ENCODE peak calls at places on chromosomes 12 and 14, in nine cellular contexts. One of them, this sample, is unnamed.
A peak's percentile ranks its signal among the peaks of the same experiment; 100 is the strongest.

GRCh38 chr12:57240926-57241555 is 9.9 kb downstream of the STAC3 start:
- DNase-seq in dorsolateral prefrontal cortex: no peak
- DNase-seq in cardiac fibroblast: no peak
- DNase-seq in OCI-LY7: peak; percentile 64
- DNase-seq in spleen: peak; percentile 82
- DNase-seq in bronchial epithelial cell: no peak
- DNase-seq in body of pancreas: no peak
- DNase-seq in CD4-positive, alpha-beta T cell: no peak
- DNase-seq in cardiac muscle cell: no peak
- DNase-seq in this sample: no peak

GRCh38 chr14:71682337-71682736 is 249.9 kb upstream of the RGS6 start:
- DNase-seq in dorsolateral prefrontal cortex: no peak
- DNase-seq in cardiac fibroblast: peak; percentile 50
- DNase-seq in OCI-LY7: no peak
- DNase-seq in spleen: no peak
- DNase-seq in bronchial epithelial cell: no peak
- DNase-seq in body of pancreas: no peak
- DNase-seq in CD4-positive, alpha-beta T cell: no peak
- DNase-seq in cardiac muscle cell: no peak
- DNase-seq in this sample: no peak

GRCh38 chr12:54370218-54370730 is 6.0 kb upstream of the GPR84 start:
- DNase-seq in dorsolateral prefrontal cortex: peak; percentile 66
- DNase-seq in cardiac fibroblast: peak; percentile 84
- DNase-seq in OCI-LY7: no peak
- DNase-seq in spleen: peak; percentile 89
- DNase-seq in bronchial epithelial cell: peak; percentile 54
- DNase-seq in body of pancreas: peak; percentile 80
- DNase-seq in CD4-positive, alpha-beta T cell: no peak
- DNase-seq in cardiac muscle cell: peak; percentile 90
- DNase-seq in this sample: peak; percentile 80

GRCh38 chr12:117972341-117972740 is 3.6 kb upstream of the KSR2 start:
- DNase-seq in dorsolateral prefrontal cortex: no peak
- DNase-seq in cardiac fibroblast: no peak
- DNase-seq in OCI-LY7: no peak
- DNase-seq in spleen: no peak
- DNase-seq in bronchial epithelial cell: no peak
- DNase-seq in body of pancreas: no peak
- DNase-seq in CD4-positive, alpha-beta T cell: no peak
- DNase-seq in cardiac muscle cell: no peak
- DNase-seq in this sample: no peak

GRCh38 chr12:124032265-124032886 is 59.4 kb downstream of the ZNF664 start:
- DNase-seq in dorsolateral prefrontal cortex: no peak
- DNase-seq in cardiac fibroblast: peak; percentile 79
- DNase-seq in OCI-LY7: peak; percentile 44
- DNase-seq in spleen: no peak
- DNase-seq in bronchial epithelial cell: peak; percentile 44
- DNase-seq in body of pancreas: peak; percentile 53
- DNase-seq in CD4-positive, alpha-beta T cell: no peak
- DNase-seq in cardiac muscle cell: peak; percentile 83
- DNase-seq in this sample: peak; percentile 65

GRCh38 chr12:96487214-96487613 is 2.2 kb upstream of the CFAP54 start:
- DNase-seq in dorsolateral prefrontal cortex: no peak
- DNase-seq in cardiac fibroblast: peak; percentile 93
- DNase-seq in OCI-LY7: no peak
- DNase-seq in spleen: no peak
- DNase-seq in bronchial epithelial cell: peak; percentile 97
- DNase-seq in body of pancreas: no peak
- DNase-seq in CD4-positive, alpha-beta T cell: no peak
- DNase-seq in cardiac muscle cell: peak; percentile 70
- DNase-seq in this sample: peak; percentile 77

GRCh38 chr14:74980746-74981661 is 21.7 kb upstream of the EIF2B2 start:
- DNase-seq in dorsolateral prefrontal cortex: no peak
- DNase-seq in cardiac fibroblast: peak; percentile 33
- DNase-seq in OCI-LY7: no peak
- DNase-seq in spleen: no peak
- DNase-seq in bronchial epithelial cell: no peak
- DNase-seq in body of pancreas: no peak
- DNase-seq in CD4-positive, alpha-beta T cell: no peak
- DNase-seq in cardiac muscle cell: peak; percentile 70
- DNase-seq in this sample: peak; percentile 60

GRCh38 chr14:104135121-104135903 is 3.1 kb upstream of the KIF26A start:
- DNase-seq in dorsolateral prefrontal cortex: peak; percentile 43
- DNase-seq in cardiac fibroblast: peak; percentile 25
- DNase-seq in OCI-LY7: no peak
- DNase-seq in spleen: peak; percentile 72
- DNase-seq in bronchial epithelial cell: peak; percentile 6
- DNase-seq in body of pancreas: no peak
- DNase-seq in CD4-positive, alpha-beta T cell: no peak
- DNase-seq in cardiac muscle cell: peak; percentile 14
- DNase-seq in this sample: no peak

GRCh38 chr12:39427360-39427808 is 15.5 kb downstream of the KIF21A start:
- DNase-seq in dorsolateral prefrontal cortex: no peak
- DNase-seq in cardiac fibroblast: peak; percentile 39
- DNase-seq in OCI-LY7: no peak
- DNase-seq in spleen: no peak
- DNase-seq in bronchial epithelial cell: peak; percentile 71
- DNase-seq in body of pancreas: no peak
- DNase-seq in CD4-positive, alpha-beta T cell: no peak
- DNase-seq in cardiac muscle cell: no peak
- DNase-seq in this sample: peak; percentile 37

GRCh38 chr14:26594148-26594547 is 3.7 kb downstream of the NOVA1 start:
- DNase-seq in dorsolateral prefrontal cortex: no peak
- DNase-seq in cardiac fibroblast: no peak
- DNase-seq in OCI-LY7: no peak
- DNase-seq in spleen: no peak
- DNase-seq in bronchial epithelial cell: no peak
- DNase-seq in body of pancreas: no peak
- DNase-seq in CD4-positive, alpha-beta T cell: no peak
- DNase-seq in cardiac muscle cell: no peak
- DNase-seq in this sample: no peak

GRCh38 chr14:45698462-45699134 is 445.6 kb upstream of the MIS18BP1 start:
- DNase-seq in dorsolateral prefrontal cortex: no peak
- DNase-seq in cardiac fibroblast: no peak
- DNase-seq in OCI-LY7: no peak
- DNase-seq in spleen: no peak
- DNase-seq in bronchial epithelial cell: peak; percentile 56
- DNase-seq in body of pancreas: peak; percentile 22
- DNase-seq in CD4-positive, alpha-beta T cell: no peak
- DNase-seq in cardiac muscle cell: no peak
- DNase-seq in this sample: peak; percentile 54

GRCh38 chr14:60651936-60652673 is 2.8 kb upstream of the SIX1 start:
- DNase-seq in dorsolateral prefrontal cortex: no peak
- DNase-seq in cardiac fibroblast: peak; percentile 25
- DNase-seq in OCI-LY7: no peak
- DNase-seq in spleen: no peak
- DNase-seq in bronchial epithelial cell: no peak
- DNase-seq in body of pancreas: no peak
- DNase-seq in CD4-positive, alpha-beta T cell: no peak
- DNase-seq in cardiac muscle cell: no peak
- DNase-seq in this sample: no peak

GRCh38 chr14:53227154-53227718 is 74.1 kb upstream of the DDHD1 start:
- DNase-seq in dorsolateral prefrontal cortex: no peak
- DNase-seq in cardiac fibroblast: no peak
- DNase-seq in OCI-LY7: no peak
- DNase-seq in spleen: no peak
- DNase-seq in bronchial epithelial cell: no peak
- DNase-seq in body of pancreas: no peak
- DNase-seq in CD4-positive, alpha-beta T cell: no peak
- DNase-seq in cardiac muscle cell: no peak
- DNase-seq in this sample: no peak
- TF ChIP-seq CTCF in dorsolateral prefrontal cortex: no peak
- TF ChIP-seq CTCF in cardiac fibroblast: no peak
- TF ChIP-seq CTCF in OCI-LY7: no peak
- TF ChIP-seq CTCF in spleen: no peak
- TF ChIP-seq CTCF in bronchial epithelial cell: no peak
- TF ChIP-seq CTCF in body of pancreas: no peak
- TF ChIP-seq CTCF in CD4-positive, alpha-beta T cell: no peak
- TF ChIP-seq CTCF in cardiac muscle cell: no peak
- TF ChIP-seq CTCF in this sample: no peak

DNA sequence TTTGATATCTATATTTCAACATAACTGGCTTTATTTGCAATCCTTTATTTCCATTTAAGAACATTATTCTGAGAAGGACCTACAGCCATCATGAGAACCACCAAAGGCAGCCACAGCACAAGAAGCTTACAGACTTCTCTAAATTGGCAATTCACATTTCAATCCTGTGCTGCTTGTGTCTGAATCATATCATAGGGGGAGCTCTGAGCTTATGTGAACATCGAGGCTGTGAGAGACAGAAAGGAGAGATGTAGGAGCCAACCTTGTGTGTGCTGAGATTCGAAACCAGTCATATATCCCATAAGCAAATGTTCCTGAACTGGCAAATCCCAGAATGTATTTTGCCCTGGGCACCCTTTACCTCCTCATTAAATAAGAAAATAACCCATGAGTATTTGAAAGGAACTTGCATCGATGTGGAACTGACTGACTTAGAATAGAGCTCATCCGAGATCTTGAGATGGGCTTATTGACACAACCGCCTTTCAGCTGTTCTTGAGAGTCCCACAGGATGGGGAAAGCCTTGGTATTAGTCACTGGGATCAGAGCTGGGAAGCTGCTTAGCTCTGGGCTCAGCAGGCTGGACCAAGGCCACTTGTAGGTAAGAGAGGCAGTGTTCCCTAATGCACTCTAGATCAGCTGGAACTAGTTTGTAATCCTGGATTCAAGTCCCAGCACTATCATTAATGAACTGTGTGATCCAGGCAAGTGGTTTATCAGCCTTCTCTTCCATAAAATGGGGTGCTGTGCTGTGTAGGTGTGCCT is 329.8 kb downstream of the CACNA1C start:
- DNase-seq in dorsolateral prefrontal cortex: no peak
- DNase-seq in cardiac fibroblast: peak; percentile 21
- DNase-seq in OCI-LY7: peak; percentile 14
- DNase-seq in spleen: no peak
- DNase-seq in bronchial epithelial cell: no peak
- DNase-seq in body of pancreas: no peak
- DNase-seq in CD4-positive, alpha-beta T cell: no peak
- DNase-seq in cardiac muscle cell: peak; percentile 36
- DNase-seq in this sample: peak; percentile 16
- TF ChIP-seq CTCF in dorsolateral prefrontal cortex: no peak
- TF ChIP-seq CTCF in cardiac fibroblast: no peak
- TF ChIP-seq CTCF in OCI-LY7: peak; percentile 45
- TF ChIP-seq CTCF in spleen: no peak
- TF ChIP-seq CTCF in bronchial epithelial cell: no peak
- TF ChIP-seq CTCF in body of pancreas: no peak
- TF ChIP-seq CTCF in CD4-positive, alpha-beta T cell: no peak
- TF ChIP-seq CTCF in cardiac muscle cell: peak; percentile 7
- TF ChIP-seq CTCF in this sample: no peak

DNA sequence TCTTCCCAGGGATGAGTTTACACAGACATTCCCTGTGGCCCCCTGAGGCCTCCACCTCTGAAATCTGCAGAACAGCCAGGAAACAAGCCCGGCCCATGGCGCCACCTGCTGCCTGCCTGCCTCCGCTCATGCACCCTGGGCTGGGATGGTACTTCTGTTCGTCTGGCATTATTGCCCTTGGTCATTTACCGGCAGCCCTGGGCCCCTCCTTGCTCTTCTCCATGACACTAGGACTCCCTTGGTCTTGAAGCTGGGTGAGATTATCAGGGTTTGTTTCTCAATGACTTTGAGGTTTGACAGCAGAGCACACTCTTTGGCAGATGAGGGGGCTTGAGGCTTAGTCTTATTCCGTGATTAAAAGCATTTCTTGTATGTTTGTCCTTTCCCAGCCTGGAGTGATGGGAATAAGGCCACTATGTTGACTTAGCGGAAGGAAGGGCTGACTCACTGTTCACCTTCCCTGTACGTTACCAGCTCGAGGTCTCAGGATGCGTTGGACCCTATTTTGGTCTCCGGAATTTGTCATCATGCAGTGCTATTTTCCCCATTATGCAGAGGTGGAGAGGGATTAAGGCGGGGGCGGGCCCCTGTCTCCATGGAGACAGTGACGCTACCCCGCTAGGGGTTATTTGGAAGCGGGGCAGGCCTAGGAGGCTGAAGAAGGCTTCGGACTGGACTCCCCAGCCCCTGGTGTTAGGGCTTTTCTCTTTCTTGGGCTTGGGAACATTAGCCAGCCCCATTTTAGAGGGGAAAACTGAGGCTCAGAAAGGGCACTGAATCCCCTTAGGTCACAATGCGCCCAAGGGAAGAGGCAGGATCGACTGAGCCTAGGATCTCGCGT is 709 bp upstream of the PEX5 start:
- DNase-seq in dorsolateral prefrontal cortex: peak; percentile 69
- DNase-seq in cardiac fibroblast: peak; percentile 81
- DNase-seq in OCI-LY7: peak; percentile 72
- DNase-seq in spleen: peak; percentile 92
- DNase-seq in bronchial epithelial cell: peak; percentile 87
- DNase-seq in body of pancreas: peak; percentile 67
- DNase-seq in CD4-positive, alpha-beta T cell: peak; percentile 49
- DNase-seq in cardiac muscle cell: peak; percentile 74
- DNase-seq in this sample: peak; percentile 84
- TF ChIP-seq CTCF in dorsolateral prefrontal cortex: peak; percentile 64
- TF ChIP-seq CTCF in cardiac fibroblast: peak; percentile 84
- TF ChIP-seq CTCF in OCI-LY7: peak; percentile 90
- TF ChIP-seq CTCF in spleen: peak; percentile 57
- TF ChIP-seq CTCF in bronchial epithelial cell: peak; percentile 90
- TF ChIP-seq CTCF in body of pancreas: peak; percentile 43
- TF ChIP-seq CTCF in CD4-positive, alpha-beta T cell: peak; percentile 63
- TF ChIP-seq CTCF in cardiac muscle cell: peak; percentile 82
- TF ChIP-seq CTCF in this sample: peak; percentile 61

GRCh38 chr14:79915411-79915810 is 295.9 kb downstream of the DIO2 start:
- DNase-seq in dorsolateral prefrontal cortex: no peak
- DNase-seq in cardiac fibroblast: no peak
- DNase-seq in OCI-LY7: no peak
- DNase-seq in spleen: no peak
- DNase-seq in bronchial epithelial cell: no peak
- DNase-seq in body of pancreas: no peak
- DNase-seq in CD4-positive, alpha-beta T cell: no peak
- DNase-seq in cardiac muscle cell: no peak
- DNase-seq in this sample: no peak

GRCh38 chr14:79914595-79914994 is 296.7 kb downstream of the DIO2 start:
- DNase-seq in dorsolateral prefrontal cortex: no peak
- DNase-seq in cardiac fibroblast: no peak
- DNase-seq in OCI-LY7: no peak
- DNase-seq in spleen: no peak
- DNase-seq in bronchial epithelial cell: no peak
- DNase-seq in body of pancreas: no peak
- DNase-seq in CD4-positive, alpha-beta T cell: no peak
- DNase-seq in cardiac muscle cell: no peak
- DNase-seq in this sample: no peak

GRCh38 chr14:79911762-79912161 is 299.5 kb downstream of the DIO2 start:
- DNase-seq in dorsolateral prefrontal cortex: no peak
- DNase-seq in cardiac fibroblast: no peak
- DNase-seq in OCI-LY7: no peak
- DNase-seq in spleen: no peak
- DNase-seq in bronchial epithelial cell: no peak
- DNase-seq in body of pancreas: no peak
- DNase-seq in CD4-positive, alpha-beta T cell: no peak
- DNase-seq in cardiac muscle cell: no peak
- DNase-seq in this sample: no peak

DNA sequence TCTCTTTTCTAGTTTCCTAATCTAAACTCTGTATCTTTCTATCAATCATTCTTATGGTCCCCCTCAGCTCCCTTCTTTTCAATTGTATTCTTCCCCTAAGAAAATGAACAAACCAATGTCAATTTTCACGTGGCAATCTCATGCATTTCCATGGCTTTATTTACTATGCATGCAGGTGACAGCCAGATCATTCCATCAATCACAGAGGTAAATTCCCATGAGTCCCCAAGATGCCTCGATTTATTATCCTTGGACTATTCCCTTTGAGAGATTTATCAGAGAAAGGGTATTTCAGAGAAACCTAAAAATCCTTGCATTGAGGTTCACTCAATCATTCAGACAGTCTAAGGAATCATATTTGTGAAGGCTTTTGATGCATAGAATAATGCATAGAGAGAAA is 301.2 kb downstream of the DIO2 start:
- DNase-seq in dorsolateral prefrontal cortex: no peak
- DNase-seq in cardiac fibroblast: no peak
- DNase-seq in OCI-LY7: no peak
- DNase-seq in spleen: no peak
- DNase-seq in bronchial epithelial cell: no peak
- DNase-seq in body of pancreas: no peak
- DNase-seq in CD4-positive, alpha-beta T cell: no peak
- DNase-seq in cardiac muscle cell: no peak
- DNase-seq in this sample: no peak
- TF ChIP-seq CTCF in dorsolateral prefrontal cortex: no peak
- TF ChIP-seq CTCF in cardiac fibroblast: no peak
- TF ChIP-seq CTCF in OCI-LY7: no peak
- TF ChIP-seq CTCF in spleen: no peak
- TF ChIP-seq CTCF in bronchial epithelial cell: no peak
- TF ChIP-seq CTCF in body of pancreas: no peak
- TF ChIP-seq CTCF in CD4-positive, alpha-beta T cell: no peak
- TF ChIP-seq CTCF in cardiac muscle cell: no peak
- TF ChIP-seq CTCF in this sample: no peak